ENCODE peak calls at places on chromosomes 4 and X, in nine cellular contexts. A is A549; Y is breast epithelium; J is upper lobe of right lung; W is left lung; C is aorta; H is effector memory CD4-positive, alpha-beta T cell; U is fibroblast of lung; K is CD8-positive, alpha-beta T cell. D is an unnamed sample. For H3K4me1, the result is how much of the 10 kb centered on the place peaks cover.

GRCh38 chr4:142336251-142336934 is 509.7 kb downstream of the INPP4B start:
- DNase-seq in W (peak), H (no peak), K (no peak), C (no peak), Y (no peak), J (no peak), A (no peak), U (no peak), D (no peak)

GRCh38 chr4:35500812-35501211 is 743.5 kb downstream of the ARAP2 start:
- DNase-seq in C (no peak), Y (no peak), K (no peak), W (no peak), A (no peak), J (no peak), U (no peak), H (no peak), D (no peak)

GRCh38 chr4:39539026-39539690 is 11.9 kb upstream of the UGDH start:
- DNase-seq in U (no peak), Y (no peak), W (no peak), A (peak), J (no peak), K (no peak), C (no peak), H (no peak), D (no peak)

GRCh38 chr4:171378323-171378722 is 434.9 kb upstream of the GALNTL6 start:
- DNase-seq in H (no peak), K (no peak), U (peak), C (no peak), Y (no peak), A (no peak), W (no peak), J (no peak), D (no peak)

GRCh38 chr4:89878611-89879010 is 16.0 kb upstream of the MMRN1 start:
- DNase-seq in Y (no peak), A (no peak), J (no peak), W (no peak), K (no peak), H (no peak), U (no peak), C (no peak), D (no peak)

GRCh38 chrX:20547649-20548051 is 280.9 kb upstream of the RPS6KA3 start:
- DNase-seq in H (no peak), W (no peak), A (peak), Y (no peak), U (peak), C (peak), K (no peak), J (no peak), D (no peak)

GRCh38 chr4:40238700-40239548 is 42.1 kb downstream of the RHOH start:
- DNase-seq in H (peak), Y (no peak), W (no peak), C (no peak), K (peak), U (no peak), A (peak), J (no peak), D (no peak)

GRCh38 chr4:41196633-41197332 is 17.6 kb downstream of the APBB2 start:
- DNase-seq in H (no peak), A (no peak), J (no peak), Y (no peak), K (no peak), C (no peak), U (peak), W (no peak), D (no peak)

GRCh38 chr4:186029731-186030421 is 39.1 kb upstream of the TLR3 start:
- DNase-seq in A (no peak), J (peak), W (peak), H (no peak), K (no peak), Y (peak), C (peak), U (peak), D (no peak)

GRCh38 chr4:47642985-47643745 is 158.1 kb downstream of the ATP10D start:
- DNase-seq in W (no peak), J (no peak), K (no peak), A (no peak), Y (no peak), C (no peak), H (no peak), U (peak), D (no peak)

GRCh38 chrX:114797494-114797893 is 213.6 kb downstream of the HTR2C start:
- DNase-seq in U (no peak), W (no peak), K (no peak), A (no peak), J (no peak), C (no peak), H (no peak), Y (peak), D (no peak)

GRCh38 chr4:147749811-147750321 is 18.0 kb downstream of the ARHGAP10 start:
- DNase-seq in C (no peak), W (no peak), U (peak), H (no peak), J (no peak), A (no peak), K (no peak), Y (no peak), D (no peak)

GRCh38 chrX:139738581-139738980 is 30.6 kb upstream of the MCF2 start:
- DNase-seq in W (no peak), A (no peak), U (peak), Y (no peak), K (no peak), C (no peak), J (no peak), H (no peak), D (no peak)

GRCh38 chrX:17747692-17748091 is 10.4 kb downstream of the SCML1 start:
- DNase-seq in K (no peak), U (no peak), A (no peak), C (no peak), W (no peak), Y (no peak), J (no peak), H (no peak), D (no peak)

GRCh38 chrX:150094375-150094774 is 156.1 kb upstream of the EOLA2 start:
- DNase-seq in C (no peak), W (no peak), A (no peak), Y (no peak), U (no peak), J (no peak), H (no peak), K (no peak), D (no peak)

GRCh38 chr4:102259702-102260101 is 85.6 kb downstream of the SLC39A8 start:
- DNase-seq in J (no peak), A (no peak), C (no peak), K (no peak), Y (no peak), U (no peak), W (no peak), H (no peak), D (no peak)

GRCh38 chr4:73687414-73687813 is 53.0 kb upstream of the CXCL8 start:
- DNase-seq in Y (no peak), U (no peak), K (no peak), J (no peak), H (no peak), W (no peak), A (no peak), C (no peak), D (no peak)

GRCh38 chr4:19807505-19807904 is 444.2 kb upstream of the SLIT2 start:
- DNase-seq in J (no peak), U (peak), W (no peak), H (no peak), K (no peak), C (no peak), A (no peak), Y (no peak), D (no peak)

GRCh38 chrX:46125139-46125538 is 420.1 kb downstream of the ZNF674 start:
- DNase-seq in Y (no peak), J (no peak), C (no peak), A (no peak), W (no peak), K (no peak), H (no peak), U (peak), D (no peak)

GRCh38 chrX:64885850-64886249 is 90.4 kb downstream of the ZC4H2 start:
- DNase-seq in K (no peak), C (no peak), H (no peak), U (no peak), W (no peak), J (no peak), A (peak), Y (no peak), D (no peak)

GRCh38 chrX:154979671-154980070 is 42.9 kb downstream of the F8 start:
- DNase-seq in H (no peak), U (no peak), J (peak), Y (no peak), W (no peak), K (no peak), C (no peak), A (no peak), D (no peak)

GRCh38 chr4:30767147-30767546 is 47.0 kb downstream of the PCDH7 start:
- DNase-seq in U (no peak), Y (no peak), C (no peak), W (no peak), H (no peak), J (no peak), A (no peak), K (no peak), D (no peak)

GRCh38 chr4:10117424-10118354 is 1.1 kb upstream of the WDR1 start:
- DNase-seq in J (no peak), H (no peak), K (no peak), U (peak), A (no peak), C (no peak), Y (peak), W (no peak), D (no peak)

GRCh38 chrX:120517936-120518335 is 42.8 kb downstream of the CUL4B start:
- DNase-seq in Y (no peak), W (no peak), K (no peak), C (no peak), J (no peak), U (peak), A (no peak), H (no peak), D (no peak)

GRCh38 chr4:123291329-123291728 is 105.3 kb upstream of the SPRY1 start:
- DNase-seq in U (no peak), W (no peak), J (no peak), A (peak), C (no peak), H (no peak), K (no peak), Y (no peak), D (no peak)

GRCh38 chr4:8123865-8124264 is 34.7 kb downstream of the ABLIM2 start:
- DNase-seq in A (no peak), W (no peak), Y (no peak), C (no peak), U (no peak), H (no peak), K (no peak), J (no peak), D (no peak)

GRCh38 chr4:30757357-30757756 is 37.2 kb downstream of the PCDH7 start:
- DNase-seq in W (no peak), J (no peak), K (no peak), H (no peak), U (peak), A (no peak), C (no peak), Y (no peak), D (peak)

GRCh38 chr4:77157859-77158486 is 966 bp downstream of the CCNG2 start:
- DNase-seq in H (peak), Y (peak), K (peak), U (peak), W (peak), C (peak), J (peak), A (peak), D (peak)

GRCh38 chr4:77156533-77156911 is 485 bp upstream of the CCNG2 start:
- DNase-seq in H (peak), J (peak), A (peak), W (peak), Y (peak), U (peak), K (peak), C (peak), D (peak)

GRCh38 chr4:77158487-77158861 is 1.5 kb downstream of the CCNG2 start:
- DNase-seq in U (peak), W (no peak), H (no peak), C (no peak), J (no peak), A (no peak), K (no peak), Y (no peak), D (no peak)

GRCh38 chr4:77156912-77157858 is at the start of gene CCNG2:
- DNase-seq in Y (peak), A (peak), H (peak), K (peak), J (peak), C (peak), U (peak), W (peak), D (peak)

GRCh38 chr4:77159798-77160197 is 2.8 kb downstream of the CCNG2 start:
- DNase-seq in U (no peak), W (no peak), Y (no peak), K (no peak), A (no peak), H (no peak), C (no peak), J (no peak), D (no peak)
- H3K4me1 ChIP-seq in U (under half), W (under half), Y (under half), K (under half), A (under half), H (under half), C (under half), J (under half), D (under half)

DNA sequence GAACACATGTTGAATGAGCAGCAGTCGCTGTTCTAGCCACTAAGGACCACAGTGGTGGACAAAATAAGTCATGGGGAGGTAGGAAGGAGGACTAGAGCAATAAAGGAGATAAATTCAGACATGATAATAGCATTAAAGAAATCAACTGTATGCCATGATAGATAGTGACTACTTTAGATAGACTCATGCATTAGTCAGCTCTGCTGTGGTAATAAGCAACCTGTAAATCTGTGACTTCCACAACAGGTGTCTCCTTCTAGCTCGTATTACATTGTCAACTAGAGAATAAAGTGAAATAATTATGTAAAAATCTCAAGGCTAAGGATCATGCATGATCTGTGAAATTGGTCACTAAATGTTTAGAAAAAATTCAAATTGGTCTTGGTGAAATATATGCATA is 77.9 kb downstream of the WWC2 start:
- DNase-seq in Y (no peak), W (no peak), U (peak), J (no peak), A (no peak), H (no peak), K (no peak), C (no peak), D (no peak)
- H3K4me1 ChIP-seq in Y (under half), W (under half), U (under half), J (under half), A (half or more), H (under half), K (under half), C (under half), D (under half)

GRCh38 chr4:6991249-6991648 is 51.9 kb upstream of the TADA2B start:
- DNase-seq in A (no peak), H (no peak), U (no peak), C (no peak), K (no peak), W (no peak), J (no peak), Y (no peak), D (no peak)
- H3K4me1 ChIP-seq in A (under half), H (under half), U (under half), C (under half), K (under half), W (under half), J (under half), Y (under half), D (under half)

DNA sequence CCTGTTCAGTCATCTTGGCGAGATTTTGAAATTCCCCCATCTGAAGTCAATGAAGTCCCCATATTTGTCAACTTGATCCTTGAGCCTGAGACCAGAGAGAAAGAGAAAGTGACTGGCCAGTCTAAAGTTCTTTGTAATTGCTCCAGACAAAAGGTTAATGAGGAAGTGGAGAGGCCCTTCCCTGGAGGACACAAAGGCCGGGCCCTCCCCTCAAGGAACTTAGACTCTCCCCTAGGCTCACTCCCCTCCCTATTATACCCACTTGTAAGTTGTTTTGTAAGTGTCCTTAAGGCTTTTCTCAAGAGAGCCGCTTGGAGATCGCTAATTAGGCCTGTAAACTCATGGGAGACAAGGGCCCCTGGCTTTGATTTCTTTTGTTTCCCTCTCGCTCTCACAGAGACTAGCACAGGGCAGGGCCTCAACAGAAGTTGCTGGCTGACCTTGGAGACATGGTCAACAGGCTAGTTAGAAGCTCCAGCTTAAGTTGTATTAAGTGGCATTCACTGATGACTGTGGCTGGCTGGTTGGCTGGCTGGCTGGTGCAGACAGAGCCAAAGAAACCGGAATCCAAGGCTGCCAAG is 20.3 kb upstream of the GPC4 start:
- DNase-seq in U (no peak), W (no peak), H (no peak), J (no peak), K (no peak), A (no peak), C (no peak), Y (no peak), D (no peak)
- H3K4me1 ChIP-seq in U (under half), W (under half), H (under half), J (under half), K (under half), A (under half), C (under half), Y (under half), D (under half)

GRCh38 chr4:3665360-3665891 is 100.8 kb upstream of the ADRA2C start:
- DNase-seq in J (no peak), W (no peak), U (no peak), H (no peak), A (no peak), Y (no peak), K (no peak), C (no peak), D (no peak)

GRCh38 chr4:3669553-3669949 is 96.6 kb upstream of the ADRA2C start:
- DNase-seq in A (no peak), U (no peak), J (no peak), H (no peak), C (peak), K (no peak), W (peak), Y (no peak), D (no peak)

GRCh38 chr4:3666263-3666662 is 99.9 kb upstream of the ADRA2C start:
- DNase-seq in H (no peak), J (no peak), W (no peak), C (no peak), A (no peak), U (no peak), K (no peak), Y (no peak), D (no peak)

GRCh38 chr4:3668825-3669552 is 97.2 kb upstream of the ADRA2C start:
- DNase-seq in H (no peak), C (no peak), U (no peak), W (peak), Y (no peak), A (no peak), J (no peak), K (no peak), D (no peak)

GRCh38 chr4:3667258-3667657 is 98.9 kb upstream of the ADRA2C start:
- DNase-seq in U (no peak), J (no peak), A (no peak), H (no peak), Y (no peak), K (no peak), C (no peak), W (no peak), D (no peak)
- H3K4me1 ChIP-seq in U (under half), J (under half), A (under half), H (under half), Y (under half), K (under half), C (under half), W (under half), D (under half)

GRCh38 chr4:1084394-1084793 is 29.0 kb downstream of the RNF212 start:
- DNase-seq in U (no peak), J (no peak), W (no peak), Y (no peak), H (no peak), A (no peak), C (no peak), K (no peak), D (no peak)

GRCh38 chr4:1081689-1082040 is 31.7 kb downstream of the RNF212 start:
- DNase-seq in H (no peak), J (no peak), U (peak), W (no peak), Y (no peak), K (no peak), A (peak), C (no peak), D (no peak)

GRCh38 chr4:1080961-1081688 is 32.2 kb downstream of the RNF212 start:
- DNase-seq in A (no peak), H (no peak), U (peak), J (no peak), W (no peak), Y (no peak), C (no peak), K (no peak), D (no peak)

GRCh38 chr4:1080432-1080831 is 32.9 kb downstream of the RNF212 start:
- DNase-seq in W (no peak), H (no peak), J (no peak), A (no peak), K (no peak), C (no peak), Y (no peak), U (no peak), D (no peak)

GRCh38 chr4:1082215-1083182 is 30.9 kb downstream of the RNF212 start:
- DNase-seq in U (peak), W (peak), K (no peak), Y (peak), H (no peak), A (peak), J (peak), C (peak), D (peak)
- H3K4me1 ChIP-seq in U (under half), W (under half), K (under half), Y (under half), H (under half), A (under half), J (under half), C (under half), D (under half)

GRCh38 chrX:10118530-10118929 is 38.2 kb upstream of the CLCN4 start:
- DNase-seq in Y (no peak), W (no peak), H (no peak), C (no peak), U (no peak), A (no peak), J (no peak), K (no peak), D (no peak)
- H3K4me1 ChIP-seq in Y (under half), W (under half), H (under half), C (under half), U (under half), A (under half), J (under half), K (under half), D (under half)

GRCh38 chr4:56245547-56246229 is 141.6 kb downstream of the AASDH start:
- DNase-seq in K (no peak), A (peak), C (no peak), H (no peak), Y (no peak), W (no peak), U (peak), J (no peak), D (no peak)

GRCh38 chr4:56246230-56246610 is 141.1 kb downstream of the AASDH start:
- DNase-seq in A (no peak), C (no peak), J (no peak), W (no peak), Y (no peak), K (no peak), H (no peak), U (no peak), D (no peak)

GRCh38 chr4:56250801-56251200 is 136.5 kb downstream of the AASDH start:
- DNase-seq in U (no peak), A (no peak), W (no peak), Y (no peak), H (no peak), C (no peak), J (no peak), K (no peak), D (no peak)

GRCh38 chr4:56244681-56245080 is 142.6 kb downstream of the AASDH start:
- DNase-seq in H (no peak), W (no peak), K (no peak), U (no peak), A (no peak), J (no peak), Y (no peak), C (no peak), D (no peak)

DNA sequence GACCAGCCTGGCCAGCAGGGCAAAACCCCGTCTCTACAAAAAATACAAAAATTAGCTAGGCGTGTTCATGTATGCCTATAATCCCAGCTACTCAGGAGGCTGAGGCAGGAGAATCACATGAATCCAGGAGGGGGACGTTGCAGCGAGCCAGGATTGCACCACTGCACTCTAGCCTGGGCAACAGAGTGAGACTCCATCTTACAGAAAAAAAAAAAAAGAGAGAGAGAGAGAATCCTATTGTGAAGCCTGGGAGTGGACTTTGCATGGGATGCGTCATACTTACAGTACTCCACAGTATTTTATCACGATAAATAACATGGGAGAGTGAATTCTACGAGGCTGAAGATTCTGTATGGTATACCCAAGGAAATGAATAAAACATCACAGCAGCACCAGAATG is 139.6 kb downstream of the AASDH start:
- DNase-seq in U (no peak), A (no peak), J (no peak), H (no peak), C (no peak), Y (no peak), K (no peak), W (no peak), D (no peak)
- H3K4me1 ChIP-seq in U (under half), A (under half), J (under half), H (under half), C (under half), Y (under half), K (under half), W (under half), D (under half)

D was measured in RWPE2.